ENCODE peak calls at places on chromosomes 11 and 22, in four cellular contexts. A is IMR-90, T is H1, E is H9. M is an unnamed sample.

GRCh38 chr11:124115782-124116616 is 749 bp downstream of the VWA5A start:
- DNase-seq in A (no peak), T (no peak), E (peak; percentile 73), M (peak; percentile 73)

GRCh38 chr11:59918987-59919589 is 19.1 kb upstream of the OOSP1 start:
- DNase-seq in A (peak; percentile 7), T (no peak), E (no peak), M (peak; percentile 65)

GRCh38 chr11:134864233-134864967 is 452.4 kb upstream of the B3GAT1 start:
- DNase-seq in A (no peak), T (no peak), E (no peak), M (no peak)

GRCh38 chr22:30481711-30482110 is 9.9 kb upstream of the SEC14L3 start:
- DNase-seq in A (peak; percentile 8), T (no peak), E (no peak), M (no peak)

GRCh38 chr11:33521384-33521783 is 179.2 kb downstream of the C11orf91 start:
- DNase-seq in A (no peak), T (no peak), E (no peak), M (no peak)

GRCh38 chr22:37545703-37546435 is 14.4 kb upstream of the CDC42EP1 start:
- DNase-seq in A (peak; percentile 90), T (peak; percentile 77), E (peak; percentile 94), M (peak; percentile 97)

GRCh38 chr22:35150163-35151107 is 84.5 kb downstream of the ISX start:
- DNase-seq in A (peak; percentile 42), T (peak; percentile 58), E (peak; percentile 84), M (peak; percentile 74)

GRCh38 chr11:34600339-34601084 is 20.4 kb upstream of the EHF start:
- DNase-seq in A (peak; percentile 8), T (no peak), E (no peak), M (peak; percentile 58)

GRCh38 chr22:17896552-17896951 is 122.3 kb upstream of the BID start:
- DNase-seq in A (peak; percentile 27), T (no peak), E (peak; percentile 79), M (peak; percentile 70)

GRCh38 chr11:69278091-69278867 is 15.7 kb upstream of the MYEOV start:
- DNase-seq in A (no peak), T (no peak), E (no peak), M (no peak)

GRCh38 chr11:122115520-122116343 is at the start of gene BLID:
- DNase-seq in A (peak; percentile 46), T (no peak), E (peak; percentile 73), M (peak; percentile 70)

GRCh38 chr11:37026326-37026725 is 428.3 kb upstream of the RAG2 start:
- DNase-seq in A (no peak), T (no peak), E (no peak), M (peak; percentile 77)

GRCh38 chr22:19750666-19751490 is 9.7 kb upstream of the TBX1 start:
- DNase-seq in A (peak; percentile 76), T (no peak), E (no peak), M (no peak)
- H3K56ac ChIP-seq in A (no peak overlapping the region), T (no peak overlapping the region), E (no peak overlapping the region), M (no peak overlapping the region)

DNA sequence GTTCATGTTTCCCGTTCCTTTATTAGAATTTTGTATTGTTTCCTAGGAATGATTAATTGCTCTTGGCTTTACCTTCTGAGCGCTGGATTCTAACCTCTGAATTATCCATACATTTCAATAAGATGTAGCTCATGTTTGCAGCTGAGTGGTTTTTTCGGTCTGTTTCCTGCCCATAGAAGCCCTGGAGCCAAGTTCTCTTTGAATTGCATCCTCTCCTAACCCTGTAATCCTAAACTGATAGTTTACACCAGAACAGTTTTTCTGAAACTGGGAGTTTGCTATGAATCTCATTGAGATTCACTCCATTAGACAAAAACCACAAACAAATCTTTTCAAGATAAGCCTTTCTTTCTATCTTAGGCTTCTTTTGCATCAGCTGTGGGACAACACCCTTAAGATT is 324.8 kb downstream of the DYNC2H1 start:
- DNase-seq in A (peak; percentile 40), T (no peak), E (no peak), M (no peak)
- H3K56ac ChIP-seq in A (peak overlapping the region; percentile 63), T (no peak overlapping the region), E (no peak overlapping the region), M (no peak overlapping the region)

GRCh38 chr22:27748355-27749168 is 53.0 kb downstream of the MN1 start:
- DNase-seq in A (peak; percentile 58), T (no peak), E (peak; percentile 77), M (peak; percentile 67)
- H3K56ac ChIP-seq in A (no peak overlapping the region), T (no peak overlapping the region), E (no peak overlapping the region), M (peak overlapping the region; percentile 31)

DNA sequence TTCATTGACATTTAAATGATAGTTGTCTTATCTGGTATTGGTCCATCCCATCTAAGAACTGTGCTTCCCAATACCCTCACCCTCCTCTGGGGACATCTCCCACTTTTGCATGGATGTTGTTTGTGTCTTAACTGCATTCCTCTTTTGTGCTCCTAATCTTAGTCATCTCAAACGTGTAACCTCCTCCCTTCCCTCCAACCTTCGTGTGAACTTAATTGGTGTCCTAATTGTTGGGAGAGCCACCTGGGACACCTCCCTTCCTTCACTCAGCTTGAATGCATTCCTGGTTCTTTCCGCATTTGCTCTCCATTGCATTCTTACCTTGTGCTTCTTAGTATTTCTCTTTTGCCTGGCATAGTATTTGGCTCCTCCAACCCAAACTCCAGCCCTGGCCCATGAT is 9.8 kb upstream of the ELMOD1 start:
- DNase-seq in A (no peak), T (no peak), E (no peak), M (peak; percentile 80)
- H3K56ac ChIP-seq in A (no peak overlapping the region), T (no peak overlapping the region), E (no peak overlapping the region), M (no peak overlapping the region)

GRCh38 chr11:12111482-12112149 is 1.2 kb downstream of the MICAL2 start:
- DNase-seq in A (peak; percentile 46), T (no peak), E (no peak), M (no peak)
- H3K56ac ChIP-seq in A (peak overlapping the region; percentile 74), T (no peak overlapping the region), E (no peak overlapping the region), M (no peak overlapping the region)